ENCODE peak calls at places on chromosomes 11 and 22, in four cellular contexts. One of them, this sample, is unnamed.

GRCh38 chr11:69007978-69008381 is 5.1 kb downstream of the MRGPRF start:
- DNase-seq in IMR-90: peak; percentile 71
- DNase-seq in pancreas: peak; percentile 42
- DNase-seq in HCT116: no peak
- DNase-seq in this sample: no peak

GRCh38 chr22:28366856-28367255 is 312.8 kb downstream of the TTC28 start:
- DNase-seq in pancreas: no peak
- DNase-seq in HCT116: no peak
- DNase-seq in IMR-90: no peak
- DNase-seq in this sample: no peak

GRCh38 chr11:106917973-106918372 is 100.3 kb downstream of the GUCY1A2 start:
- DNase-seq in pancreas: no peak
- DNase-seq in HCT116: peak; percentile 18
- DNase-seq in IMR-90: peak; percentile 0
- DNase-seq in this sample: no peak

GRCh38 chr11:100867601-100868000 is 180.5 kb downstream of the ARHGAP42 start:
- DNase-seq in IMR-90: no peak
- DNase-seq in HCT116: no peak
- DNase-seq in pancreas: no peak
- DNase-seq in this sample: no peak

GRCh38 chr11:114050258-114050927 is 9.1 kb upstream of the ZBTB16 start:
- DNase-seq in pancreas: peak; percentile 29
- DNase-seq in IMR-90: no peak
- DNase-seq in HCT116: no peak
- DNase-seq in this sample: no peak

GRCh38 chr11:1759151-1759850 is 4.4 kb downstream of the CTSD start:
- DNase-seq in HCT116: no peak
- DNase-seq in IMR-90: no peak
- DNase-seq in pancreas: peak; percentile 51
- DNase-seq in this sample: no peak

GRCh38 chr11:65708451-65708850 is 3.6 kb upstream of the KAT5 start:
- DNase-seq in pancreas: no peak
- DNase-seq in IMR-90: no peak
- DNase-seq in HCT116: no peak
- DNase-seq in this sample: no peak

GRCh38 chr11:124277809-124278208 is 21.6 kb downstream of the OR8G5 start:
- DNase-seq in HCT116: no peak
- DNase-seq in IMR-90: no peak
- DNase-seq in pancreas: no peak
- DNase-seq in this sample: no peak

GRCh38 chr11:74844072-74844471 is 95.4 kb downstream of the RNF169 start:
- DNase-seq in HCT116: no peak
- DNase-seq in IMR-90: no peak
- DNase-seq in pancreas: no peak
- DNase-seq in this sample: no peak

GRCh38 chr11:114762437-114762836 is 84.1 kb downstream of the NXPE2 start:
- DNase-seq in HCT116: no peak
- DNase-seq in IMR-90: peak; percentile 54
- DNase-seq in pancreas: peak; percentile 69
- DNase-seq in this sample: no peak

GRCh38 chr11:118714816-118715215 is 35.4 kb upstream of the TREH start:
- DNase-seq in pancreas: no peak
- DNase-seq in HCT116: no peak
- DNase-seq in IMR-90: no peak
- DNase-seq in this sample: no peak

GRCh38 chr11:4664791-4665190 is 21.0 kb downstream of the OR51E1 start:
- DNase-seq in pancreas: no peak
- DNase-seq in IMR-90: peak; percentile 51
- DNase-seq in HCT116: no peak
- DNase-seq in this sample: no peak

GRCh38 chr11:19723572-19724342 is 11.1 kb downstream of the NAV2 start:
- DNase-seq in pancreas: no peak
- DNase-seq in IMR-90: peak; percentile 55
- DNase-seq in HCT116: peak; percentile 36
- DNase-seq in this sample: no peak

GRCh38 chr22:19108807-19109197 is 13.4 kb downstream of the DGCR2 start:
- DNase-seq in HCT116: no peak
- DNase-seq in pancreas: no peak
- DNase-seq in IMR-90: no peak
- DNase-seq in this sample: no peak

GRCh38 chr22:19111584-19111983 is 10.6 kb downstream of the DGCR2 start:
- DNase-seq in HCT116: no peak
- DNase-seq in pancreas: no peak
- DNase-seq in IMR-90: no peak
- DNase-seq in this sample: no peak

GRCh38 chr22:19109198-19110063 is 12.8 kb downstream of the DGCR2 start:
- DNase-seq in HCT116: no peak
- DNase-seq in IMR-90: peak; percentile 64
- DNase-seq in pancreas: peak; percentile 41
- DNase-seq in this sample: no peak

GRCh38 chr22:19111140-19111539 is 11.1 kb downstream of the DGCR2 start:
- DNase-seq in IMR-90: no peak
- DNase-seq in pancreas: peak; percentile 16
- DNase-seq in HCT116: no peak
- DNase-seq in this sample: no peak

GRCh38 chr22:19110064-19110458 is 12.2 kb downstream of the DGCR2 start:
- DNase-seq in IMR-90: no peak
- DNase-seq in HCT116: no peak
- DNase-seq in pancreas: peak; percentile 30
- DNase-seq in this sample: no peak
- H3K4me3 ChIP-seq in IMR-90: no peak overlapping the region
- H3K4me3 ChIP-seq in HCT116: no peak overlapping the region
- H3K4me3 ChIP-seq in pancreas: no peak overlapping the region
- H3K4me3 ChIP-seq in this sample: no peak overlapping the region

DNA sequence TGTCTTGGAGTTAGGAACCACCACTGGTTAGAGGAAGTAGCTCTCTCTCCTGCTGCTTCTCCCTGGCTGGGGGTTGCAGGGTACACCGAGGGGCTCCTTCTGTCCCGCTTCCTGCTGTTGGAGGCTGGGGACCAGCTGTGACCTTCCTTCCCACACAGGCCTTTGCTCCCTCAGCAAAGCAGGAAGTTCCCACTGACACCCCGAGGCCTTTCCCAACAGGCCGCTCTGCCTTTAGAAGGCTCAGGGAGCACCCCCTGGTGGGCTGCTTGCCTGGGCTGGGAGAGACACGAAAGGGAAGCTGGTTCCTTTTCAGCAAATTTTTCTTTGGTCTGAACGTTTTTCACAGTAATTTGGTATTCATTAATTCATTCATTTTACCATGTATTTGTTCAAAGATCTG is 527.9 kb upstream of the B3GAT1 start:
- DNase-seq in IMR-90: no peak
- DNase-seq in pancreas: no peak
- DNase-seq in HCT116: no peak
- DNase-seq in this sample: no peak
- TF ChIP-seq CTCF in IMR-90: no peak
- TF ChIP-seq CTCF in pancreas: no peak
- TF ChIP-seq CTCF in HCT116: peak; percentile 38
- TF ChIP-seq CTCF in this sample: no peak

GRCh38 chr22:17733484-17733883 is 40.8 kb downstream of the BID start:
- DNase-seq in IMR-90: peak; percentile 64
- DNase-seq in pancreas: no peak
- DNase-seq in HCT116: no peak
- DNase-seq in this sample: no peak
- H3K36me3 ChIP-seq in IMR-90: peaks cover 48% of the 10 kb centered on the region
- H3K36me3 ChIP-seq in pancreas: peaks cover 33% of the 10 kb centered on the region
- H3K36me3 ChIP-seq in HCT116: peaks cover 21% of the 10 kb centered on the region
- H3K36me3 ChIP-seq in this sample: peaks cover 20% of the 10 kb centered on the region

GRCh38 chr11:126357969-126358762 is 2.7 kb downstream of the ST3GAL4 start:
- DNase-seq in IMR-90: no peak
- DNase-seq in pancreas: peak; percentile 56
- DNase-seq in HCT116: no peak
- DNase-seq in this sample: no peak

GRCh38 chr11:126355324-126355925 is at the start of gene ST3GAL4:
- DNase-seq in IMR-90: peak; percentile 52
- DNase-seq in pancreas: peak; percentile 89
- DNase-seq in HCT116: no peak
- DNase-seq in this sample: peak; percentile 71

GRCh38 chr11:126358763-126359160 is 3.3 kb downstream of the ST3GAL4 start:
- DNase-seq in pancreas: peak; percentile 35
- DNase-seq in IMR-90: no peak
- DNase-seq in HCT116: no peak
- DNase-seq in this sample: no peak

GRCh38 chr11:126355926-126356897 is 726 bp downstream of the ST3GAL4 start:
- DNase-seq in IMR-90: no peak
- DNase-seq in pancreas: peak; percentile 61
- DNase-seq in HCT116: no peak
- DNase-seq in this sample: peak; percentile 22

DNA sequence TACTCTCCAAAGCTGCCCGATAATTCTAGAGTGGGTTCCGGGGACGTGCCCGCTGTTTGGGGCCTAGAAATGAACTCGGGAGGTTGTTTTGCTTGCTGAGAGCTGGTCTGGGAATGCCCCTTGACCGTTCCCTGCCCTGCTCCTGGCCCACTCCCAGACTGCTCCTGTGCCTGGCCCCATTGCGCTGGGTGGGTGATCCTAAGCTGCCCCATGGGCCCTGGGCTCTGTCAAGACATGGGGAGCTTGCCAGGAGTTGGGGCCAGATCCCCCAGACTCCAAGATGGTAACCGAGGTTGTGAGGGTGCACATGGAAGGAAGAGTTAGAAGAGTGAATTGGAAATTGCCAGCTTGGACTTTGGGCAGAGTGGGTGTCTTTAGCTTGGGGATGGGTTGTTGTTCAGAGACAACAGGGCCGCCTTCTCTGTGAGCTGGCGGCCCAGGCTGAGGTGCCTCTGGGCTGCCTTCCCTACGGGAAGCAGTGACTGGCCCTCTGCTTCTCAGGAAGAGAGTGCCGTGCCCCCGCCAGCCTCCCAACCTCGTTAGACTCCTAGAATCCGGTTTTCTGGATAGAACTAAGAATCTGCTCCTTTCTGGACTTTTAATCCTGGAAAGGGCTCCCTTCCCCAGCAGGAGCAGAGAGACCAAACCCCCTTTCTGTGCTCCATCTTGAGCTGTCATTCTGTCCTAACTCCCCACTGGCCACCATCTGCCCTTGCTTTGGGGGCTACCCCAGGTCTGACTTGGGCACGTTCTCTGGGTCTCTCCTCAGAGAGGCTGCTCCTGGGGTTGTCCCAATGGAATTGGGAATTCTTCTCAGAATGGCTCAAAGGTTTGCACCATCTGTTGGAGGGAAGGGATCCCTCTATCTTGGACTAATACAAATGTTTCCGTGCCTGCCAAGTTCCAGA is 1.8 kb downstream of the ST3GAL4 start:
- DNase-seq in pancreas: peak; percentile 30
- DNase-seq in IMR-90: no peak
- DNase-seq in HCT116: no peak
- DNase-seq in this sample: no peak
- H3K4me3 ChIP-seq in pancreas: peak overlapping the region; percentile 63
- H3K4me3 ChIP-seq in IMR-90: no peak overlapping the region
- H3K4me3 ChIP-seq in HCT116: no peak overlapping the region
- H3K4me3 ChIP-seq in this sample: no peak overlapping the region

DNA sequence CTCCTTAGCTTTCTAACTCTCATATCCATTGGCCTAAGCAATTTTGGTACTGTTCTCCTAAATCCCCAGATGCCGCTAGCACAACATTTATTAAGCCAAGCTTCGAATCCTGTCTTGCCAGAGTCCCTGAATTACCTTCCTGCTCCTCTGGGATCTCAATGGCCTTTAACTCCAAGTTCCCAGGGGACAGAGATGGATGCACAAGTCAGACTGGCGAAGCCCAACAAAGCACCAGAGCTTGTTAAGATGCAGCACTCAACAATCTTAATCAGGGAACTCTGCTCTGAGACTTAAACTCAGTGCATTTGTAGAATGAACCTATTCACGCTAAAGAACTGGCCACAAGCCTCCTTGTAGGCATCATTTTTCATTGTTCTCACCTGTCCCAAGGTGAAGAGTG is 9.4 kb downstream of the GALNT18 start:
- DNase-seq in pancreas: no peak
- DNase-seq in IMR-90: no peak
- DNase-seq in HCT116: no peak
- DNase-seq in this sample: no peak
- TF ChIP-seq CTCF in pancreas: no peak
- TF ChIP-seq CTCF in IMR-90: no peak
- TF ChIP-seq CTCF in HCT116: no peak
- TF ChIP-seq CTCF in this sample: no peak

GRCh38 chr11:94804874-94805273 is 36.7 kb downstream of the AMOTL1 start:
- DNase-seq in HCT116: no peak
- DNase-seq in pancreas: no peak
- DNase-seq in IMR-90: no peak
- DNase-seq in this sample: no peak
- H3K36me3 ChIP-seq in HCT116: no peaks in the 10 kb centered on the region
- H3K36me3 ChIP-seq in pancreas: peaks cover 8% of the 10 kb centered on the region
- H3K36me3 ChIP-seq in IMR-90: peaks cover 31% of the 10 kb centered on the region
- H3K36me3 ChIP-seq in this sample: no peaks in the 10 kb centered on the region

GRCh38 chr11:94111241-94111640 is 17.4 kb upstream of the PANX1 start:
- DNase-seq in IMR-90: no peak
- DNase-seq in HCT116: no peak
- DNase-seq in pancreas: no peak
- DNase-seq in this sample: no peak
- H3K4me3 ChIP-seq in IMR-90: no peak overlapping the region
- H3K4me3 ChIP-seq in HCT116: no peak overlapping the region
- H3K4me3 ChIP-seq in pancreas: no peak overlapping the region
- H3K4me3 ChIP-seq in this sample: no peak overlapping the region

GRCh38 chr11:104531894-104532293 is 366.4 kb downstream of the CASP12 start:
- DNase-seq in HCT116: no peak
- DNase-seq in pancreas: no peak
- DNase-seq in IMR-90: no peak
- DNase-seq in this sample: no peak

GRCh38 chr11:104529916-104530315 is 366.0 kb upstream of the PDGFD start:
- DNase-seq in IMR-90: no peak
- DNase-seq in pancreas: no peak
- DNase-seq in HCT116: no peak
- DNase-seq in this sample: no peak

GRCh38 chr11:104534268-104534667 is 364.0 kb downstream of the CASP12 start:
- DNase-seq in IMR-90: peak; percentile 89
- DNase-seq in HCT116: no peak
- DNase-seq in pancreas: no peak
- DNase-seq in this sample: no peak

GRCh38 chr11:104529213-104529612 is 365.3 kb upstream of the PDGFD start:
- DNase-seq in pancreas: no peak
- DNase-seq in HCT116: no peak
- DNase-seq in IMR-90: no peak
- DNase-seq in this sample: no peak

DNA sequence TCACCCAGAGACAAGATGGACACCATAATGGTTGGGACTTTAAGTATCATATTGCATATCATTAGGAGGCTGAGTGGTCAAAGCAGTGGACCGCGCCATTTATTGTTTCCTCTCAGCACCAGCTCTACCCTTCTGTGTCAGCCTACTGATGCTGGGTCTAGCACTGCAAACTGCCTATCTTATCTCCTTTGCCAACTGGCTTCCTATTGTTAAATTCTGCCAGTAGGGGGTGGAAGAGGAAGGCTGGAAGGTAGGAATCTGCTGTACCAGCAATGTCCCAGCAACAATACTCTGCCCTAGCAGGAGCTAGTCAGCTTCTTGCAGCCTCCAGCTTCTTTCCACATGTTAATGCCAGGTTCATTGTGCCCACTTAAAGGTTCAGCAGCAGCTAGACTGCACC is 367.1 kb upstream of the PDGFD start:
- DNase-seq in HCT116: no peak
- DNase-seq in IMR-90: no peak
- DNase-seq in pancreas: no peak
- DNase-seq in this sample: no peak
- TF ChIP-seq CTCF in HCT116: no peak
- TF ChIP-seq CTCF in IMR-90: peak; percentile 20
- TF ChIP-seq CTCF in pancreas: no peak
- TF ChIP-seq CTCF in this sample: peak; percentile 47